ENCODE peak calls at places on chromosomes 16 and 17, in five cellular contexts. Z, R, Y, U and W are unnamed samples.

GRCh38 chr16:54503011-54503410 is 216.4 kb upstream of the IRX3 start:
- DNase-seq in Z (no peak), R (peak), Y (no peak), U (no peak), W (no peak)

GRCh38 chr16:70647461-70648359 is 1.4 kb downstream of the IL34 start:
- DNase-seq in Z (peak), R (no peak), Y (no peak), U (no peak), W (peak)

GRCh38 chr16:88618956-88619667 is 19.3 kb upstream of the IL17C start:
- DNase-seq in Z (no peak), R (no peak), Y (no peak), U (no peak), W (no peak)

GRCh38 chr17:77489898-77490265 is 349.1 kb downstream of the SEC14L1 start:
- DNase-seq in Z (peak), R (peak), Y (no peak), U (no peak), W (peak)

GRCh38 chr17:17666111-17666714 is 15.0 kb upstream of the RAI1 start:
- DNase-seq in Z (no peak), R (no peak), Y (no peak), U (no peak), W (no peak)

GRCh38 chr17:32596666-32597065 is 109.9 kb downstream of the CDK5R1 start:
- DNase-seq in Z (no peak), R (no peak), Y (no peak), U (no peak), W (no peak)

GRCh38 chr16:54286330-54287017 is at the start of gene IRX3:
- DNase-seq in Z (peak), R (peak), Y (peak), U (peak), W (peak)

GRCh38 chr17:35666070-35666469 is 65.4 kb upstream of the RASL10B start:
- DNase-seq in Z (no peak), R (no peak), Y (no peak), U (no peak), W (no peak)

GRCh38 chr16:22624759-22625533 is 114.3 kb downstream of the NPIPB5 start:
- DNase-seq in Z (no peak), R (no peak), Y (no peak), U (no peak), W (no peak)

GRCh38 chr17:3965123-3965800 is 1.0 kb upstream of the ATP2A3 start:
- DNase-seq in Z (peak), R (peak), Y (no peak), U (peak), W (no peak)

GRCh38 chr17:64694207-64694606 is 32.1 kb upstream of the SMURF2 start:
- DNase-seq in Z (peak), R (peak), Y (peak), U (no peak), W (no peak)

GRCh38 chr17:49748791-49749190 is 15.1 kb downstream of the FAM117A start:
- DNase-seq in Z (no peak), R (no peak), Y (no peak), U (no peak), W (no peak)

GRCh38 chr17:15920758-15921239 is 24.1 kb upstream of the ADORA2B start:
- DNase-seq in Z (no peak), R (no peak), Y (no peak), U (peak), W (peak)

GRCh38 chr16:17836868-17837602 is 366.3 kb upstream of the XYLT1 start:
- DNase-seq in Z (no peak), R (no peak), Y (no peak), U (peak), W (no peak)

GRCh38 chr17:77499699-77500435 is 359.1 kb downstream of the SEC14L1 start:
- DNase-seq in Z (no peak), R (no peak), Y (no peak), U (peak), W (no peak)

GRCh38 chr17:82399030-82399429 is 19.1 kb upstream of the HEXD start:
- DNase-seq in Z (peak), R (peak), Y (peak), U (no peak), W (peak)

GRCh38 chr17:4631836-4632582 is 9.5 kb downstream of the ALOX15 start:
- DNase-seq in Z (no peak), R (no peak), Y (no peak), U (peak), W (no peak)

GRCh38 chr17:28874750-28875149 is 19.9 kb downstream of the ERAL1 start:
- DNase-seq in Z (no peak), R (no peak), Y (no peak), U (no peak), W (no peak)

GRCh38 chr16:27311449-27311831 is 2.3 kb upstream of the IL4R start:
- DNase-seq in Z (no peak), R (no peak), Y (no peak), U (no peak), W (no peak)

GRCh38 chr16:89292443-89293078 is 75.1 kb downstream of the ZNF778 start:
- DNase-seq in Z (no peak), R (no peak), Y (no peak), U (no peak), W (no peak)

GRCh38 chr17:6786618-6787017 is 10.6 kb downstream of the FBXO39 start:
- DNase-seq in Z (no peak), R (no peak), Y (peak), U (no peak), W (no peak)

GRCh38 chr16:2429771-2430663 is 770 bp downstream of the CCNF start:
- DNase-seq in Z (no peak), R (no peak), Y (peak), U (no peak), W (no peak)

GRCh38 chr16:84829168-84829965 is 9.6 kb downstream of the CRISPLD2 start:
- DNase-seq in Z (no peak), R (no peak), Y (no peak), U (no peak), W (no peak)